ENCODE peak calls at places on chromosome X, in six cellular contexts. One of them, this sample, is unnamed.
A peak's percentile ranks its signal among the peaks of the same experiment; 100 is the strongest.

GRCh38 chrX:114162068-114162735 is 421.7 kb upstream of the HTR2C start:
- DNase-seq in D721Med: no peak
- DNase-seq in nucleus accumbens: no peak
- DNase-seq in anterior cingulate cortex: no peak
- DNase-seq in tibial artery: no peak
- DNase-seq in NCI-H2081: no peak
- DNase-seq in this sample: no peak

GRCh38 chrX:100939336-100939735 is 10.6 kb upstream of the XKRX start:
- DNase-seq in D721Med: no peak
- DNase-seq in nucleus accumbens: no peak
- DNase-seq in anterior cingulate cortex: no peak
- DNase-seq in tibial artery: no peak
- DNase-seq in NCI-H2081: no peak
- DNase-seq in this sample: no peak

GRCh38 chrX:39309018-39309620 is 507.9 kb downstream of the MID1IP1 start:
- DNase-seq in D721Med: no peak
- DNase-seq in nucleus accumbens: no peak
- DNase-seq in anterior cingulate cortex: no peak
- DNase-seq in tibial artery: no peak
- DNase-seq in NCI-H2081: no peak
- DNase-seq in this sample: no peak

GRCh38 chrX:132090370-132091152 is 37.3 kb downstream of the FRMD7 start:
- DNase-seq in D721Med: no peak
- DNase-seq in nucleus accumbens: no peak
- DNase-seq in anterior cingulate cortex: no peak
- DNase-seq in tibial artery: no peak
- DNase-seq in NCI-H2081: no peak
- DNase-seq in this sample: no peak

GRCh38 chrX:15437724-15438123 is 53.5 kb upstream of the VEGFD start:
- DNase-seq in D721Med: no peak
- DNase-seq in nucleus accumbens: no peak
- DNase-seq in anterior cingulate cortex: no peak
- DNase-seq in tibial artery: no peak
- DNase-seq in NCI-H2081: no peak
- DNase-seq in this sample: no peak

GRCh38 chrX:48493890-48494364 is 14.9 kb upstream of the PORCN start:
- DNase-seq in D721Med: no peak
- DNase-seq in nucleus accumbens: no peak
- DNase-seq in anterior cingulate cortex: peak; percentile 61
- DNase-seq in tibial artery: no peak
- DNase-seq in NCI-H2081: no peak
- DNase-seq in this sample: no peak

GRCh38 chrX:97021680-97022079 is 138.0 kb downstream of the RPA4 start:
- DNase-seq in D721Med: no peak
- DNase-seq in nucleus accumbens: no peak
- DNase-seq in anterior cingulate cortex: no peak
- DNase-seq in tibial artery: no peak
- DNase-seq in NCI-H2081: no peak
- DNase-seq in this sample: no peak

GRCh38 chrX:103774070-103774642 is 2.5 kb upstream of the PLP1 start:
- DNase-seq in D721Med: no peak
- DNase-seq in nucleus accumbens: peak; percentile 3
- DNase-seq in anterior cingulate cortex: peak; percentile 28
- DNase-seq in tibial artery: no peak
- DNase-seq in NCI-H2081: peak; percentile 69
- DNase-seq in this sample: no peak

GRCh38 chrX:18886344-18887161 is 97.4 kb downstream of the PHKA2 start:
- DNase-seq in D721Med: no peak
- DNase-seq in nucleus accumbens: peak; percentile 12
- DNase-seq in anterior cingulate cortex: peak; percentile 65
- DNase-seq in tibial artery: peak; percentile 91
- DNase-seq in NCI-H2081: peak; percentile 32
- DNase-seq in this sample: peak; percentile 45

GRCh38 chrX:150767045-150767395 is 73.8 kb downstream of the MTMR1 start:
- DNase-seq in D721Med: no peak
- DNase-seq in nucleus accumbens: no peak
- DNase-seq in anterior cingulate cortex: no peak
- DNase-seq in tibial artery: no peak
- DNase-seq in NCI-H2081: no peak
- DNase-seq in this sample: no peak

GRCh38 chrX:105552395-105552794 is 269.9 kb upstream of the NRK start:
- DNase-seq in D721Med: no peak
- DNase-seq in nucleus accumbens: no peak
- DNase-seq in anterior cingulate cortex: no peak
- DNase-seq in tibial artery: no peak
- DNase-seq in NCI-H2081: no peak
- DNase-seq in this sample: no peak

GRCh38 chrX:133852837-133853236 is 132.6 kb downstream of the GPC3 start:
- DNase-seq in D721Med: no peak
- DNase-seq in nucleus accumbens: no peak
- DNase-seq in anterior cingulate cortex: no peak
- DNase-seq in tibial artery: no peak
- DNase-seq in NCI-H2081: no peak
- DNase-seq in this sample: no peak

GRCh38 chrX:124507276-124507675 is 160.9 kb downstream of the SH2D1A start:
- DNase-seq in D721Med: no peak
- DNase-seq in nucleus accumbens: no peak
- DNase-seq in anterior cingulate cortex: no peak
- DNase-seq in tibial artery: no peak
- DNase-seq in NCI-H2081: no peak
- DNase-seq in this sample: no peak

GRCh38 chrX:39242187-39242586 is 440.9 kb downstream of the MID1IP1 start:
- DNase-seq in D721Med: no peak
- DNase-seq in nucleus accumbens: no peak
- DNase-seq in anterior cingulate cortex: no peak
- DNase-seq in tibial artery: no peak
- DNase-seq in NCI-H2081: peak; percentile 45
- DNase-seq in this sample: no peak

GRCh38 chrX:16484338-16484737 is 165.6 kb upstream of the S100G start:
- DNase-seq in D721Med: no peak
- DNase-seq in nucleus accumbens: no peak
- DNase-seq in anterior cingulate cortex: peak; percentile 0
- DNase-seq in tibial artery: no peak
- DNase-seq in NCI-H2081: no peak
- DNase-seq in this sample: no peak

GRCh38 chrX:38045697-38046096 is 39.3 kb downstream of the SYTL5 start:
- DNase-seq in D721Med: no peak
- DNase-seq in nucleus accumbens: no peak
- DNase-seq in anterior cingulate cortex: no peak
- DNase-seq in tibial artery: no peak
- DNase-seq in NCI-H2081: no peak
- DNase-seq in this sample: no peak

GRCh38 chrX:103157511-103158316 is 57.2 kb upstream of the BEX4 start:
- DNase-seq in D721Med: no peak
- DNase-seq in nucleus accumbens: no peak
- DNase-seq in anterior cingulate cortex: no peak
- DNase-seq in tibial artery: no peak
- DNase-seq in NCI-H2081: peak; percentile 39
- DNase-seq in this sample: no peak